ENCODE peak calls at places on chromosomes 16 and 17, in ten cellular contexts. F, Q, U, B, A, M, T, N, H and C are unnamed samples.

GRCh38 chr17:78383725-78384471 is 5.4 kb downstream of the PGS1 start:
- DNase-seq in F (no peak), Q (no peak), U (peak), B (no peak), A (peak), M (no peak), T (peak), N (no peak), H (peak), C (no peak)

GRCh38 chr16:68445458-68445857 is 2.9 kb downstream of the SMPD3 start:
- DNase-seq in F (no peak), Q (peak), U (peak), B (no peak), A (peak), M (peak), T (peak), N (peak), H (peak), C (no peak)

GRCh38 chr17:20970329-20970728 is 72.5 kb downstream of the USP22 start:
- DNase-seq in F (no peak), Q (no peak), U (no peak), B (no peak), A (no peak), M (no peak), T (no peak), N (no peak), H (no peak), C (no peak)

GRCh38 chr17:71467719-71468118 is 653.1 kb upstream of the SOX9 start:
- DNase-seq in F (no peak), Q (no peak), U (no peak), B (no peak), A (no peak), M (no peak), T (no peak), N (no peak), H (no peak), C (no peak)

GRCh38 chr17:17359271-17359670 is 56.1 kb downstream of the NT5M start:
- DNase-seq in F (no peak), Q (no peak), U (no peak), B (no peak), A (no peak), M (no peak), T (no peak), N (no peak), H (no peak), C (no peak)

GRCh38 chr17:49260011-49260921 is 29.7 kb upstream of the PHOSPHO1 start:
- DNase-seq in F (peak), Q (no peak), U (peak), B (peak), A (peak), M (no peak), T (peak), N (peak), H (peak), C (peak)

GRCh38 chr17:17358060-17358751 is 55.0 kb downstream of the NT5M start:
- DNase-seq in F (no peak), Q (no peak), U (no peak), B (no peak), A (no peak), M (no peak), T (no peak), N (no peak), H (no peak), C (no peak)

GRCh38 chr16:50709061-50709695 is 15.8 kb downstream of the NOD2 start:
- DNase-seq in F (no peak), Q (no peak), U (peak), B (no peak), A (no peak), M (no peak), T (no peak), N (no peak), H (no peak), C (no peak)

GRCh38 chr17:45019177-45019711 is 32.2 kb downstream of the DCAKD start:
- DNase-seq in F (peak), Q (peak), U (no peak), B (peak), A (peak), M (peak), T (peak), N (peak), H (peak), C (no peak)

GRCh38 chr16:56625943-56626654 is 518 bp downstream of the MT1E start:
- DNase-seq in F (no peak), Q (no peak), U (no peak), B (no peak), A (peak), M (no peak), T (peak), N (no peak), H (no peak), C (no peak)

GRCh38 chr17:78196712-78197111 is 9.6 kb downstream of the AFMID start:
- DNase-seq in F (no peak), Q (no peak), U (no peak), B (no peak), A (no peak), M (no peak), T (no peak), N (no peak), H (no peak), C (no peak)

GRCh38 chr16:1980026-1980769 is 1.1 kb downstream of the NOXO1 start:
- DNase-seq in F (no peak), Q (no peak), U (no peak), B (no peak), A (no peak), M (no peak), T (no peak), N (no peak), H (no peak), C (no peak)

GRCh38 chr17:6422654-6423241 is 12.2 kb downstream of the AIPL1 start:
- DNase-seq in F (no peak), Q (no peak), U (no peak), B (no peak), A (no peak), M (no peak), T (no peak), N (no peak), H (no peak), C (no peak)

GRCh38 chr17:49496183-49496865 is 1.2 kb downstream of the NGFR start:
- DNase-seq in F (peak), Q (no peak), U (peak), B (peak), A (peak), M (peak), T (peak), N (peak), H (peak), C (peak)